ENCODE peak calls at places on chromosomes 5 and 9, in five cellular contexts. A is H1, G is stomach, I is sigmoid colon, V is HCT116. X is an unnamed sample.

GRCh38 chr5:171595801-171596231 is 176.4 kb downstream of the FGF18 start:
- DNase-seq in G (no peak), A (no peak), I (no peak), V (no peak), X (no peak)

GRCh38 chr5:168239325-168239724 is 52.1 kb upstream of the WWC1 start:
- DNase-seq in G (no peak), V (no peak), I (no peak), A (no peak), X (no peak)

GRCh38 chr9:88322906-88323566 is 65.2 kb upstream of the SPIN1 start:
- DNase-seq in G (no peak), A (no peak), I (peak), V (no peak), X (peak)

GRCh38 chr5:122291000-122291592 is 20.9 kb upstream of the SNCAIP start:
- DNase-seq in A (no peak), I (no peak), V (no peak), G (no peak), X (no peak)

GRCh38 chr9:90009447-90009846 is 404.6 kb downstream of the GADD45G start:
- DNase-seq in V (no peak), G (no peak), I (no peak), A (no peak), X (no peak)

GRCh38 chr9:110880123-110880522 is 158.1 kb downstream of the LPAR1 start:
- DNase-seq in I (no peak), G (no peak), A (no peak), V (no peak), X (no peak)

GRCh38 chr5:675876-676698 is 17.1 kb downstream of the TPPP start:
- DNase-seq in G (peak), I (peak), V (no peak), A (peak), X (no peak)

GRCh38 chr9:135290086-135290485 is 189.5 kb upstream of the PPP1R26 start:
- DNase-seq in V (no peak), G (peak), I (no peak), A (no peak), X (no peak)

GRCh38 chr5:79831381-79831780 is 141.7 kb downstream of the CMYA5 start:
- DNase-seq in V (no peak), G (no peak), A (no peak), I (no peak), X (no peak)

GRCh38 chr9:21294904-21295538 is 10.1 kb downstream of the IFNA5 start:
- DNase-seq in I (no peak), V (no peak), A (no peak), G (no peak), X (no peak)

GRCh38 chr5:93589812-93590215 is 6.8 kb downstream of the NR2F1 start:
- DNase-seq in I (no peak), V (no peak), G (no peak), A (no peak), X (no peak)

GRCh38 chr9:82513242-82513750 is 524.7 kb downstream of the SPATA31D1 start:
- DNase-seq in I (no peak), A (no peak), V (no peak), G (no peak), X (no peak)

GRCh38 chr5:44536650-44537260 is 147.5 kb upstream of the FGF10 start:
- DNase-seq in I (no peak), G (peak), A (peak), V (peak), X (no peak)

GRCh38 chr5:174045470-174046025 is at the start of gene NSG2:
- DNase-seq in G (peak), V (peak), I (no peak), A (peak), X (peak)

GRCh38 chr9:117763314-117763713 is 59.1 kb downstream of the TLR4 start:
- DNase-seq in V (no peak), I (no peak), A (no peak), G (no peak), X (no peak)

GRCh38 chr5:14807471-14807870 is 64.1 kb downstream of the ANKH start:
- DNase-seq in V (no peak), G (no peak), I (no peak), A (no peak), X (no peak)

GRCh38 chr5:134555223-134555790 is 29.8 kb downstream of the JADE2 start:
- DNase-seq in I (no peak), G (no peak), V (no peak), A (no peak), X (no peak)

GRCh38 chr9:90815183-90815943 is 13.7 kb downstream of the SYK start:
- DNase-seq in A (no peak), G (peak), V (no peak), I (peak), X (peak)

GRCh38 chr5:34656001-34656699 is at the start of gene RAI14:
- DNase-seq in V (peak), A (peak), G (peak), I (peak), X (peak)

DNA sequence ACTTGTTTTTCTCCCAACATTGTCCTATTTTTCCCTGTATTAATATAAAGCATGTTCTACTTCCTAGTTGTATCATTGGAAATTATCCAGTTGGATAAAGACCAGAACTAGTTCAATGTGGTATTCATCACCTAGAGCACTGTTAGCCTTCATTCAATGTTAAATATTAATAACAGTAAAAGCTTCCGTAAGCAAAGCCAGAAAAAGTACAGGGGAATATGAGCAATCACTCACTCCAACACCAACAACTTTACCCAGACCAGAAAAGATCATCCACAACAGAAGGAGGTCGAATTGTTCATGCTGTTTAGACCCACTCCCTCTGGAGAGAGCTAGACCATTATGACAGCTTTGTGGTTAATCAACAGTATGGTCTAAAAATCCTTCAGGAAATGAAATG is 728.4 kb downstream of the MAT2B start:
- DNase-seq in G (no peak), I (no peak), V (no peak), A (no peak), X (no peak)
- TF ChIP-seq POLR2A in G (no peak), I (no peak), V (no peak), A (no peak), X (no peak)

GRCh38 chr5:132072508-132072907 is 1.1 kb upstream of the CSF2 start:
- DNase-seq in G (no peak), A (no peak), V (no peak), I (no peak), X (no peak)

GRCh38 chr5:132075719-132076077 is 2.1 kb downstream of the CSF2 start:
- DNase-seq in V (no peak), G (no peak), A (no peak), I (no peak), X (no peak)

GRCh38 chr5:132073231-132074013 is at the start of gene CSF2:
- DNase-seq in G (no peak), V (no peak), A (no peak), I (no peak), X (no peak)

GRCh38 chr5:132074772-132075718 is 1.5 kb downstream of the CSF2 start:
- DNase-seq in G (no peak), I (no peak), V (peak), A (no peak), X (no peak)

DNA sequence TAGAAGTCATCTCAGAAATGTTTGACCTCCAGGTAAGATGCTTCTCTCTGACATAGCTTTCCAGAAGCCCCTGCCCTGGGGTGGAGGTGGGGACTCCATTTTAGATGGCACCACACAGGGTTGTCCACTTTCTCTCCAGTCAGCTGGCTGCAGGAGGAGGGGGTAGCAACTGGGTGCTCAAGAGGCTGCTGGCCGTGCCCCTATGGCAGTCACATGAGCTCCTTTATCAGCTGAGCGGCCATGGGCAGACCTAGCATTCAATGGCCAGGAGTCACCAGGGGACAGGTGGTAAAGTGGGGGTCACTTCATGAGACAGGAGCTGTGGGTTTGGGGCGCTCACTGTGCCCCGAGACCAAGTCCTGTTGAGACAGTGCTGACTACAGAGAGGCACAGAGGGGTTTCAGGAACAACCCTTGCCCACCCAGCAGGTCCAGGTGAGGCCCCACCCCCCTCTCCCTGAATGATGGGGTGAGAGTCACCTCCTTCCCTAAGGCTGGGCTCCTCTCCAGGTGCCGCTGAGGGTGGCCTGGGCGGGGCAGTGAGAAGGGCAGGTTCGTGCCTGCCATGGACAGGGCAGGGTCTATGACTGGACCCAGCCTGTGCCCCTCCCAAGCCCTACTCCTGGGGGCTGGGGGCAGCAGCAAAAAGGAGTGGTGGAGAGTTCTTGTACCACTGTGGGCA is 642 bp downstream of the CSF2 start:
- DNase-seq in G (no peak), V (no peak), A (no peak), I (no peak), X (no peak)
- TF ChIP-seq CTCF in G (no peak), V (no peak), A (no peak), I (no peak), X (no peak)

GRCh38 chr9:71663931-71664459 is 104.3 kb downstream of the CEMIP2 start:
- DNase-seq in G (no peak), I (no peak), V (no peak), A (no peak), X (no peak)
- TF ChIP-seq POLR2AphosphoS5 in G (no peak), I (no peak), V (no peak), A (no peak), X (no peak)

DNA sequence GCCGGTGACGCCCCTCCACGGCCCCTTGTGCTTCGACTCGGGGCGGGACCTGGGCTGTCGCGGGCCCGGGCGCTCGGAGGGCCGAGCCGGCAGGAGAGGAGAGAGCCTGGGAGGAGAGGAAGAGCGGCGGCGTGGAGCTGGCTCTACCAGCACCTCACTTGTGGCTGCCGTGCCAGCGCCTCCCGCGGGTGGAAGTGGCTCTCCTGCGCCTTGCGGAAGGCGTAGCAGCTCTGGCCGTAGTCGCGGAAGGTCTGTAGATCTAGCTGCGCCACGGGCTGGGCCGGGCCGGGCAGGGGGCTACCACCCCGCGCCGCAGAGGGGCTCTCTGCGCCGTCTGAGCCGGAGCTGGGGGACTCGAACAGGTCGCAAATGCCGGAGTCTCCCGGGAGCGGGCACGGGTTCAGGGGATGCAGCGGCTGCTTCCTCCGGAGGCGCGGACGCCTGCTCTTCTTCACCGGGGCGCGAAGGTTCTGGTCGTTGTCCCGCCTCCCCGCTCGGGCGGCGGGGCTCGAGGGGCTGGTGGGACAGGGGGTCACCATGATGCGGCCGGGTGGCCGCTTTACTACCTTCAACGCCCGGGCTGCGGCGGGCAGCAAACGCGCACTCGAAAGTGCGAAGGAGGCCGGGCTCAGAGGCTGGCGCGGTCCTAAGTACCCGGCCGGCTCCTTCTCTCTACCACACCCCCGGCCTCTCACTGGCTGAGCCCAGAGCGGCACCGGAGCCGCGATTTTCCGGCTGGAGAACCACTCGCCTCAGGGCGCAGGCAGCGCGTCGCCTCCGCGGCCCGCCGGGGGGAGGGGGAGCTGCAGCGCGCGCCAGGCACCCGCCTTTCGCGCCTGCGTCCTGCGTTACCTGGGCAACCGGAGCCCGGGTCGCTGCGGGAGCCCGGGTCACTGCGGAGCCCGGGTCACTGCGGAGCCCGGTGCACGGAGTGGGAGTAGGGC is at the start of gene CCNO:
- DNase-seq in G (peak), A (peak), V (peak), I (peak), X (peak)
- TF ChIP-seq POLR2A in G (no peak), A (no peak), V (peak), I (no peak), X (no peak)

GRCh38 chr9:78021692-78022091 is 9.9 kb downstream of the GNAQ start:
- DNase-seq in A (no peak), G (peak), V (no peak), I (no peak), X (peak)
- TF ChIP-seq CTCF in A (no peak), G (no peak), V (no peak), I (no peak), X (peak)

GRCh38 chr9:15286288-15286834 is 20.7 kb downstream of the TTC39B start:
- DNase-seq in A (no peak), V (no peak), G (no peak), I (no peak), X (no peak)
- TF ChIP-seq POLR2AphosphoS5 in A (no peak), V (no peak), G (no peak), I (no peak), X (no peak)